ENCODE peak calls at places on chromosomes 4 and X, in eight cellular contexts. P, C, T, G, Y, U, F and E are unnamed samples.

GRCh38 chrX:12329476-12329875 is 191.2 kb downstream of the FRMPD4 start:
- DNase-seq in U (no peak), Y (peak; percentile 10), T (no peak), P (no peak), G (no peak), F (no peak), C (no peak), E (no peak)

GRCh38 chrX:43958529-43958928 is 14.7 kb downstream of the NDP start:
- DNase-seq in T (peak; percentile 61), U (peak; percentile 72), C (peak; percentile 65), Y (peak; percentile 77), F (peak; percentile 80), G (no peak), P (peak; percentile 5), E (peak; percentile 83)

GRCh38 chr4:154626793-154627484 is 14.5 kb upstream of the FGG start:
- DNase-seq in Y (peak; percentile 50), T (peak; percentile 75), G (no peak), U (peak; percentile 9), F (no peak), C (peak; percentile 24), P (peak; percentile 74), E (peak; percentile 85)

GRCh38 chrX:76279007-76279406 is 106.1 kb downstream of the PBDC1 start:
- DNase-seq in T (peak; percentile 1), Y (peak; percentile 33), G (no peak), F (peak; percentile 39), U (peak; percentile 22), P (peak; percentile 4), C (peak; percentile 35), E (peak; percentile 63)

GRCh38 chr4:47374477-47374876 is 89.0 kb downstream of the COMMD8 start:
- DNase-seq in C (peak; percentile 15), G (no peak), U (peak; percentile 64), T (no peak), F (no peak), P (no peak), Y (no peak), E (peak; percentile 90)

GRCh38 chr4:151692821-151693504 is 67.8 kb downstream of the GATB start:
- DNase-seq in T (no peak), U (no peak), F (no peak), G (no peak), C (no peak), P (no peak), Y (no peak), E (no peak)

GRCh38 chr4:57344296-57344695 is 234.1 kb upstream of the IGFBP7 start:
- DNase-seq in F (no peak), G (no peak), Y (no peak), C (no peak), U (no peak), P (no peak), T (no peak), E (no peak)

GRCh38 chr4:185210102-185210981 is 944 bp downstream of the SNX25 start:
- DNase-seq in U (no peak), T (no peak), F (no peak), G (no peak), P (peak; percentile 39), Y (no peak), C (peak; percentile 56), E (peak; percentile 87)

GRCh38 chr4:90238141-90238540 is 110.9 kb downstream of the CCSER1 start:
- DNase-seq in P (no peak), G (no peak), C (no peak), Y (no peak), T (no peak), U (no peak), F (no peak), E (no peak)

GRCh38 chr4:176534566-176534965 is 214.8 kb downstream of the SPCS3 start:
- DNase-seq in T (no peak), C (peak; percentile 46), F (peak; percentile 64), Y (peak; percentile 32), U (peak; percentile 91), P (no peak), G (no peak), E (peak; percentile 85)

GRCh38 chr4:8383451-8384160 is 56.9 kb downstream of the ACOX3 start:
- DNase-seq in P (no peak), F (no peak), C (peak; percentile 39), Y (no peak), G (no peak), T (no peak), U (peak; percentile 18), E (peak; percentile 76)

GRCh38 chr4:8050180-8050554 is 108.4 kb downstream of the ABLIM2 start:
- DNase-seq in U (no peak), F (no peak), C (no peak), Y (no peak), G (no peak), T (no peak), P (no peak), E (peak; percentile 46)

GRCh38 chr4:121072836-121073362 is 564 bp upstream of the NDNF start:
- DNase-seq in U (no peak), F (no peak), T (no peak), P (no peak), Y (no peak), G (no peak), C (no peak), E (peak; percentile 52)

GRCh38 chrX:153333271-153333670 is 682 bp upstream of the ZNF275 start:
- DNase-seq in P (no peak), C (no peak), F (no peak), U (peak; percentile 17), T (no peak), Y (peak; percentile 26), G (no peak), E (no peak)